ENCODE peak calls at places on chromosome 19, in six cellular contexts. J is stimulated activated CD4-positive, alpha-beta T cell treated with anti-CD3 and anti-CD28 coated beads, Interleukin-2, amount 100 ng/mL, for 24 hours; U is activated effector memory CD4-positive, alpha-beta T cell treated with anti-CD3 and anti-CD28 coated beads, Interleukin-2, amount 50 U/mL, for 16 hours; I is MCF 10A; R is SK-N-MC; T is cardiac fibroblast. K is an unnamed sample.

GRCh38 chr19:46644720-46645119 is 8.7 kb upstream of the GNG8 start:
- DNase-seq in J (no peak), U (no peak), I (no peak), R (no peak), T (no peak), K (no peak)

GRCh38 chr19:35357867-35358573 is at the start of gene FFAR3:
- DNase-seq in J (no peak), U (peak), I (peak), R (no peak), T (peak), K (no peak)

GRCh38 chr19:45470147-45471081 is 2.6 kb downstream of the FOSB start:
- DNase-seq in J (peak), U (peak), I (peak), R (no peak), T (peak), K (no peak)

GRCh38 chr19:54532528-54532927 is 29.9 kb downstream of the LAIR2 start:
- DNase-seq in J (no peak), U (peak), I (no peak), R (no peak), T (no peak), K (no peak)

GRCh38 chr19:10751109-10751972 is 33.5 kb downstream of the DNM2 start:
- DNase-seq in J (no peak), U (no peak), I (no peak), R (no peak), T (peak), K (no peak)

GRCh38 chr19:18046066-18046718 is 38.2 kb downstream of the ARRDC2 start:
- DNase-seq in J (no peak), U (peak), I (peak), R (no peak), T (peak), K (peak)

GRCh38 chr19:48292798-48293197 is 22.9 kb downstream of the ZNF114 start:
- DNase-seq in J (no peak), U (no peak), I (peak), R (no peak), T (peak), K (no peak)

GRCh38 chr19:8550070-8550469 is 27.2 kb downstream of the MYO1F start:
- DNase-seq in J (no peak), U (no peak), I (no peak), R (no peak), T (no peak), K (no peak)

GRCh38 chr19:17294051-17294891 is 9.0 kb downstream of the ABHD8 start:
- DNase-seq in J (peak), U (peak), I (peak), R (no peak), T (peak), K (no peak)

GRCh38 chr19:47417746-47418594 is 1.4 kb downstream of the MEIS3 start:
- DNase-seq in J (no peak), U (no peak), I (no peak), R (no peak), T (peak), K (no peak)

GRCh38 chr19:18488838-18489626 is 32.8 kb downstream of the ELL start:
- DNase-seq in J (no peak), U (no peak), I (peak), R (no peak), T (no peak), K (no peak)

GRCh38 chr19:15424121-15424520 is 5.3 kb upstream of the AKAP8L start:
- DNase-seq in J (no peak), U (no peak), I (no peak), R (no peak), T (no peak), K (no peak)

GRCh38 chr19:41172297-41173164 is 20.5 kb upstream of the CYP2S1 start:
- DNase-seq in J (no peak), U (no peak), I (no peak), R (no peak), T (no peak), K (no peak)

GRCh38 chr19:4233282-4233853 is 4.0 kb downstream of the EBI3 start:
- DNase-seq in J (peak), U (peak), I (peak), R (no peak), T (peak), K (peak)

GRCh38 chr19:35727053-35727955 is 9.5 kb downstream of the KMT2B start:
- DNase-seq in J (no peak), U (no peak), I (no peak), R (no peak), T (no peak), K (no peak)

GRCh38 chr19:16541526-16542044 is 652 bp downstream of the CHERP start:
- DNase-seq in J (no peak), U (no peak), I (peak), R (no peak), T (peak), K (no peak)

GRCh38 chr19:17847538-17848366 is at the start of gene JAK3:
- DNase-seq in J (peak), U (peak), I (no peak), R (no peak), T (peak), K (peak)

GRCh38 chr19:9622531-9622930 is 1.5 kb upstream of the ZNF561 start:
- DNase-seq in J (no peak), U (no peak), I (peak), R (no peak), T (no peak), K (no peak)

GRCh38 chr19:27920774-27921173 is 1292.2 kb downstream of the UQCRFS1 start:
- DNase-seq in J (no peak), U (no peak), I (no peak), R (no peak), T (no peak), K (no peak)

GRCh38 chr19:4390862-4391693 is 9.3 kb downstream of the SH3GL1 start:
- DNase-seq in J (no peak), U (no peak), I (no peak), R (no peak), T (no peak), K (no peak)

GRCh38 chr19:1395194-1396018 is 5.9 kb downstream of the GAMT start:
- DNase-seq in J (no peak), U (no peak), I (no peak), R (no peak), T (no peak), K (no peak)

GRCh38 chr19:35816846-35817245 is 4.2 kb upstream of the PRODH2 start:
- DNase-seq in J (no peak), U (no peak), I (no peak), R (no peak), T (no peak), K (no peak)

GRCh38 chr19:52941941-52942370 is 18.7 kb upstream of the ZNF888 start:
- DNase-seq in J (peak), U (peak), I (peak), R (no peak), T (peak), K (no peak)

GRCh38 chr19:54172764-54173699 is at the start of gene TMC4:
- DNase-seq in J (no peak), U (no peak), I (peak), R (no peak), T (no peak), K (no peak)

GRCh38 chr19:15251749-15252397 is 19.6 kb upstream of the EPHX3 start:
- DNase-seq in J (no peak), U (no peak), I (peak), R (no peak), T (peak), K (no peak)

GRCh38 chr19:53132231-53132991 is at the start of gene ZNF415:
- DNase-seq in J (peak), U (peak), I (no peak), R (no peak), T (peak), K (peak)

GRCh38 chr19:3785938-3786824 is at the start of gene MATK:
- DNase-seq in J (peak), U (no peak), I (no peak), R (no peak), T (no peak), K (no peak)

GRCh38 chr19:49549045-49549444 is 21.2 kb downstream of the RCN3 start:
- DNase-seq in J (no peak), U (no peak), I (no peak), R (no peak), T (no peak), K (no peak)

GRCh38 chr19:30360378-30361106 is 11.6 kb upstream of the ZNF536 start:
- DNase-seq in J (no peak), U (no peak), I (no peak), R (no peak), T (no peak), K (no peak)

GRCh38 chr19:48913114-48913513 is 13.0 kb downstream of the NUCB1 start:
- DNase-seq in J (no peak), U (no peak), I (no peak), R (no peak), T (no peak), K (no peak)

K was measured in SW 1271.